ENCODE peak calls at places on chromosome 4, in nine cellular contexts. X is WTC11, O is ovary, T is GM10248, C is colonic mucosa, A is endothelial cell of umbilical vein, K is body of pancreas, Y is endodermal cell, L is GM06990. V is an unnamed sample.

GRCh38 chr4:23504094-23504493 is 385.8 kb downstream of the PPARGC1A start:
- DNase-seq in T (no peak), X (no peak), Y (no peak), A (no peak), O (no peak), L (no peak), K (no peak), C (no peak), V (no peak)

GRCh38 chr4:80611366-80611765 is 275.8 kb downstream of the CFAP299 start:
- DNase-seq in C (no peak), O (no peak), A (no peak), T (no peak), Y (no peak), X (no peak), L (no peak), K (no peak), V (no peak)

GRCh38 chr4:94256833-94257232 is 49.2 kb downstream of the SMARCAD1 start:
- DNase-seq in T (no peak), X (no peak), O (no peak), C (no peak), A (peak), K (no peak), Y (no peak), L (no peak), V (no peak)

GRCh38 chr4:73874386-73874785 is 5.2 kb downstream of the CXCL1 start:
- DNase-seq in Y (no peak), K (no peak), X (no peak), A (no peak), L (no peak), T (no peak), O (no peak), C (no peak), V (no peak)

GRCh38 chr4:24063771-24064170 is 173.9 kb upstream of the PPARGC1A start:
- DNase-seq in Y (no peak), A (no peak), T (no peak), C (no peak), O (no peak), K (no peak), X (no peak), L (no peak), V (no peak)

GRCh38 chr4:8165374-8165896 is 6.8 kb upstream of the ABLIM2 start:
- DNase-seq in T (no peak), A (no peak), L (no peak), K (no peak), Y (no peak), O (no peak), C (no peak), X (no peak), V (no peak)

GRCh38 chr4:110837896-110838450 is 215.1 kb upstream of the PITX2 start:
- DNase-seq in C (no peak), X (peak), Y (no peak), A (no peak), K (no peak), T (no peak), O (no peak), L (no peak), V (no peak)

GRCh38 chr4:95020521-95020920 is 262.8 kb downstream of the BMPR1B start:
- DNase-seq in O (no peak), C (no peak), Y (no peak), T (no peak), K (no peak), L (no peak), X (no peak), A (no peak), V (no peak)

GRCh38 chr4:147492761-147493160 is 11.9 kb downstream of the EDNRA start:
- DNase-seq in Y (no peak), K (no peak), L (no peak), T (no peak), O (peak), C (no peak), X (no peak), A (peak), V (no peak)

GRCh38 chr4:98728433-98728832 is 70.0 kb upstream of the TSPAN5 start:
- DNase-seq in K (no peak), T (no peak), L (no peak), A (peak), Y (no peak), C (no peak), O (no peak), X (no peak), V (no peak)

GRCh38 chr4:73674451-73674919 is 54.2 kb upstream of the RASSF6 start:
- DNase-seq in K (no peak), L (no peak), C (no peak), Y (no peak), O (no peak), A (no peak), X (no peak), T (no peak), V (no peak)

GRCh38 chr4:97950836-97951235 is 192.4 kb downstream of the STPG2 start:
- DNase-seq in K (no peak), O (no peak), C (no peak), X (no peak), Y (no peak), L (no peak), A (no peak), T (no peak), V (no peak)

GRCh38 chr4:71026086-71026485 is 32.6 kb downstream of the DCK start:
- DNase-seq in K (peak), L (no peak), X (no peak), C (no peak), O (no peak), Y (no peak), A (peak), T (no peak), V (no peak)

GRCh38 chr4:161248880-161249279 is 914.9 kb downstream of the FSTL5 start:
- DNase-seq in T (no peak), L (no peak), C (no peak), A (no peak), Y (no peak), X (no peak), K (no peak), O (no peak), V (no peak)

GRCh38 chr4:161249779-161250440 is 913.9 kb downstream of the FSTL5 start:
- DNase-seq in T (no peak), K (no peak), O (no peak), Y (no peak), X (no peak), C (no peak), A (no peak), L (no peak), V (no peak)

GRCh38 chr4:161254375-161254774 is 909.4 kb downstream of the FSTL5 start:
- DNase-seq in L (no peak), K (no peak), O (no peak), Y (no peak), C (no peak), T (no peak), X (no peak), A (no peak), V (no peak)

GRCh38 chr4:161256172-161256571 is 907.6 kb downstream of the FSTL5 start:
- DNase-seq in A (no peak), K (no peak), C (no peak), Y (no peak), X (peak), T (no peak), L (no peak), O (no peak), V (no peak)

GRCh38 chr4:161252520-161253141 is 911.2 kb downstream of the FSTL5 start:
- DNase-seq in O (no peak), L (no peak), X (no peak), Y (no peak), A (peak), C (no peak), K (peak), T (peak), V (no peak)
- TF ChIP-seq CTCF in O (no peak), L (peak), X (peak), Y (peak), A (peak), C (peak), K (peak), T (peak), V (peak)

GRCh38 chr4:141220655-141221605 is at the start of gene ZNF330:
- DNase-seq in Y (peak), K (peak), X (peak), L (peak), T (peak), O (peak), A (peak), C (peak), V (peak)
- TF ChIP-seq CTCF in Y (peak), K (no peak), X (no peak), L (peak), T (peak), O (no peak), A (peak), C (no peak), V (no peak)

DNA sequence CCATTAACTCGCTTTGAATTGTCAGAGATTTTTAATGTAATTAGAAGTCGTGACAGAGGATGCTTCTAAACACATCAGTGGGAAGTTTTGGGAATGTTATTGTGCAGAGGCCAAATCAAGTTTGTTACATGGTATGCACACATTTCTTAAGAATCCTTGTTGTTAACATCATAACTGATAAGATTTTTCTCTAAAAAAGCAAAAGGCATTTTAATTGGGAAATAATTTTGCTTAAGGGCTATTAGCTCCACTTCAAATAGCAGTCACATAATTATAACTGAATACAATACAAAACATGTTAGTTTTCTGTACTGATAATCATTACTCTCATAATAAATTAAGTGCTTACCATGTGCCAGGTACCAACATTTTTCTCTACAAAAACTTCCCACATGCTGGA is 90.7 kb upstream of the MYOZ2 start:
- DNase-seq in X (no peak), A (no peak), C (no peak), O (no peak), L (no peak), Y (no peak), K (no peak), T (no peak), V (no peak)
- TF ChIP-seq CTCF in X (no peak), A (no peak), C (no peak), O (no peak), L (no peak), Y (no peak), K (no peak), T (no peak), V (no peak)

GRCh38 chr4:86788826-86789225 is 60.4 kb downstream of the SLC10A6 start:
- DNase-seq in L (no peak), Y (no peak), X (no peak), C (no peak), T (no peak), O (no peak), A (no peak), K (no peak), V (no peak)

DNA sequence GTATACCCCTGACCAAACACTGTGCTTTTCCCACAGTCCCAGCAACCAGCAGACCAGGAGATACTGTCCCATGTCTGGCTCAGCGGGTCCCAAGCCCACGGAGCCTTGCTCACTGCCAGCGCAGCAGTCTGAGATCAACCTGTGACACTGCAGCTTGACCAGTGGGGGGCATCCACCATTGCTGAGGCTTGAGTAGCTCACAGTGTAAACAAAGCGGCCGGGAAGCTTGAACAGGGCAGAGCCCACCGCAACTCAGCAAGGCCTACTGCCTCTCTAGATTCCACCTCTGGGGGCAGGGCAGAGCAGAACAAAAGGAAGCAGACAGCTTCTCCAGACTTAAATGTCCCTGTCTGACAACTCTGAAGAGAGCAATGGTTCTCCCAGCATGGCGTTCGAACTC is 58.1 kb downstream of the SLC10A6 start:
- DNase-seq in K (no peak), T (no peak), C (no peak), A (no peak), L (no peak), X (peak), O (no peak), Y (peak), V (no peak)
- TF ChIP-seq CTCF in K (no peak), T (no peak), C (no peak), A (peak), L (no peak), X (no peak), O (no peak), Y (peak), V (no peak)

GRCh38 chr4:154503598-154503997 is 12.0 kb upstream of the DCHS2 start:
- DNase-seq in T (no peak), A (peak), C (no peak), X (no peak), O (no peak), K (no peak), L (no peak), Y (no peak), V (no peak)
- TF ChIP-seq CTCF in T (peak), A (peak), C (peak), X (no peak), O (no peak), K (no peak), L (peak), Y (peak), V (peak)

GRCh38 chr4:67714248-67714583 is 13.3 kb upstream of the UBA6 start:
- DNase-seq in L (no peak), K (no peak), A (no peak), T (peak), O (no peak), X (no peak), C (no peak), Y (no peak), V (no peak)

GRCh38 chr4:67714955-67715354 is 14.0 kb upstream of the UBA6 start:
- DNase-seq in K (no peak), C (no peak), A (no peak), X (no peak), T (no peak), O (no peak), Y (no peak), L (no peak), V (no peak)

GRCh38 chr4:67721317-67721769 is 20.4 kb upstream of the UBA6 start:
- DNase-seq in T (no peak), L (no peak), K (no peak), C (no peak), A (no peak), X (no peak), O (no peak), Y (no peak), V (no peak)

GRCh38 chr4:67719953-67720617 is 19.1 kb upstream of the UBA6 start:
- DNase-seq in T (no peak), O (no peak), X (no peak), A (no peak), C (no peak), L (no peak), K (no peak), Y (no peak), V (no peak)

DNA sequence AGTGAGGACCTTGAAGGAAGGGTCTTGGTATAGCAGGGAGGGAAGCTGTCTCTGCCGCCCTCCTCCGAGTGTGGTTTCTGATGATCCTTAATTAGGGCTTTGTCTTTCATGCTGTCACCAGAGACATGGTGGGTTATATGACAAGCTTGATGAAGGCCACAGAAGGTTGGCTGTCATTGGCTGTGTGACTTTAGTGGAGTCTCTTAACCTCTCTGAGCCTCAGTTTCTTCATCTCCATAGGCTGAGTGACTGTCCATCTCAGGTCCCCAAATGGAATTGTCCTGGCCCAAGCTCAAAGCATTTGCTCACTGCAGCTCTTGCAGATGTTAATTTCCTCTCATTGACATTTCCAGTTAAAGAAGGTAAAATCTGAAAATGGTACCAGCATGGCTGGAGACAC is 16.6 kb upstream of the UBA6 start:
- DNase-seq in A (no peak), Y (no peak), L (no peak), O (no peak), K (no peak), T (no peak), C (no peak), X (no peak), V (no peak)
- TF ChIP-seq CTCF in A (no peak), Y (no peak), L (no peak), O (no peak), K (no peak), T (no peak), C (no peak), X (no peak), V (no peak)

DNA sequence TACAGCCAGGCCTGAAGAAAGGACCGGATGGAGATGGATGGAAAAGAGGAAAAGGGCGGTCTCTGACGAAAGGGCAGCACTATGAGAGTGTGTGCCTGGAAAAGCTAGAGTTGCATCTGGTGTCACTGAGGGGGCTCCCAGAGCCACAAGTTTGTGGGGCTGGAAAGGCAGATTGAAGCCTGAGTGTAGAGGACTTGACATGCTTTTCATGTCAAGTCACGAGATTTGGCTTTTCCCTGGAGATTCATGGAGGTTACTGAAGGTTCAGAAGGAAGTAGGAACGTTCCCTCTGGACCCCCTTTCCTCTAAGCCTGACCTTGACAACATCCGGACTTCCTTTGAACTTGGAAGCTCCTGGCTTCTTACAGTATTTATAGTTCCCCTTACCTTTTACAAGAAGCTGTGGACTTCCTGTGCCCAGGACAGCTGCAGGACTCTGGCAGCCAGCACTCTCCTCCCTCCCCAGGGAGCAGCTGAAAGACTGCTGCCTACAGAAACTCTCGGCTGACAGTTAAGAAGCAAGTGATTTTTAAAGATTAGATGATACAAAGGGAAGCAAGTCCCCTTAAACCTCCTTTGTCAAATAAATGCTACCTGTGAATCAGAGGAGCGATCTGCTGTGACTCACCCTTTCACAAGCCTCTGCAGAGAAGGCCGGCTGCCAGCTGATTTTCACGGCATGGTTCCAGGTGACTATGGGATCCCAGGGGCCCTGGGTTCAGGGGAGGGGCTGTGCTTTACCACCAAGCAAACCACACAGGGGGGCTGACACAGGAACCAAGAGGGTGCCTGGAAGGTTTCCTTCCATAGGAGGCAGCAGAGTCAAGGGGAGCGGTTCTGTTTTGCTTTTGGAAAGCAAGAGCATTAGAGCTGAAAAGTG is 72.9 kb upstream of the STIM2 start:
- DNase-seq in C (peak), O (peak), K (peak), Y (peak), T (no peak), X (peak), A (peak), L (peak), V (no peak)
- TF ChIP-seq CTCF in C (peak), O (no peak), K (peak), Y (peak), T (peak), X (no peak), A (peak), L (peak), V (no peak)

DNA sequence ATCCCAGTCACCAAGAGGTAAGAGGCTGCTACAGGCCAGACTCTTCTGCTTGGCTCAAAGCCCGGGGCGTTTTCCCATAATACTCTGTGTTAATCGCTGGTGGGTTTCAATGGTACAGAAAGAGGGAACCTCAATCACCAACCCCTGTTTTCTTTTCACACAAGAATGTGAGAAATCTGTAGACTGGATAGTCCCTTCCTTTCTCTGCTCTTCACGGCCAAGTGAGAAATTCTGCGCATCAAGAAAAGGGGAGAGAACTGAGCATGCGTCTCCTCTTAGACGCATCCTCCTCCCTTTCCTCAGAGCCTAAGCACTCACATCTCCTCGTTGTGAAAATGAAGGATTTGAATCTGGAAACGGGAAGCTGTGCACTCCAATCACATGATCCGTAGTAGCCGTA is 64.7 kb downstream of the CLNK start:
- DNase-seq in T (no peak), K (no peak), A (no peak), O (no peak), Y (no peak), C (no peak), X (no peak), L (no peak), V (no peak)
- TF ChIP-seq CTCF in T (no peak), K (no peak), A (no peak), O (no peak), Y (no peak), C (no peak), X (no peak), L (no peak), V (no peak)

DNA sequence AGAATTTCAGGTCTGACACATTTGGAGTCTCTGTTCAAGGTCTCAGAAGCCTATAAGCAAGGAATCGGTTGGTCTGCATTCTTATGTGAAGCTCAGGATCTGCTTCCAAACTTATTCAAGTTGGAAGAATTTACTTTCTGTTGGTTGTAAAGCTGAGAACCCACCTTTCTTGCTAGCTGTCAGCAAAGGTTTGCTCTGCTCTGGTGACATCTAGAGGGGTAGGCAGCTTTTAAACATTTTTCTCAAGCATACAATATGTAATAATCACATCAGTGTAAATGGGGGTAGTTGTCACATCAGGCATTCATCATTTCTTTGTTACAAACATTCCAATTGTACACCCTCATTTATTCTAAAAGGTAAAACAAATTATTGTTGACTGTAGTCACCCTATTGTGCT is 935.2 kb downstream of the TRAM1L1 start:
- DNase-seq in X (no peak), C (no peak), T (no peak), L (no peak), A (no peak), K (no peak), Y (no peak), O (no peak), V (no peak)
- TF ChIP-seq CTCF in X (no peak), C (no peak), T (no peak), L (no peak), A (no peak), K (no peak), Y (no peak), O (no peak), V (no peak)

GRCh38 chr4:36386691-36387090 is 105.3 kb downstream of the DTHD1 start:
- DNase-seq in X (no peak), O (no peak), A (no peak), C (no peak), L (no peak), T (no peak), K (no peak), Y (no peak), V (no peak)
- TF ChIP-seq CTCF in X (no peak), O (no peak), A (no peak), C (no peak), L (no peak), T (no peak), K (no peak), Y (no peak), V (no peak)